ENCODE peak calls at places on chromosomes 16 and 17, in seven cellular contexts. J is H1, O is K562, W is HCT116, V is GM12878, X is SK-N-SH, Z is HepG2. H is an unnamed sample.

GRCh38 chr17:38663125-38663751 is 11.5 kb downstream of the EPOP start:
- DNase-seq in V (no peak), X (peak; percentile 88), O (peak; percentile 74), W (peak; percentile 74), Z (peak; percentile 90), J (peak; percentile 83), H (peak; percentile 93)

GRCh38 chr17:312476-313148 is 40.0 kb downstream of the RPH3AL start:
- DNase-seq in O (no peak), X (no peak), W (no peak), J (no peak), V (no peak), Z (no peak), H (no peak)

GRCh38 chr17:74280093-74280513 is 6.1 kb downstream of the DNAI2 start:
- DNase-seq in V (no peak), W (no peak), X (no peak), J (no peak), O (no peak), Z (no peak), H (no peak)

GRCh38 chr16:74455213-74455612 is 33.9 kb upstream of the CLEC18B start:
- DNase-seq in V (no peak), O (no peak), X (no peak), Z (peak; percentile 27), W (no peak), J (no peak), H (no peak)

GRCh38 chr17:82489117-82489516 is 30.4 kb upstream of the FOXK2 start:
- DNase-seq in V (no peak), W (no peak), X (no peak), O (no peak), Z (no peak), J (no peak), H (no peak)

GRCh38 chr17:72342582-72343527 is 222.0 kb downstream of the SOX9 start:
- DNase-seq in J (no peak), Z (no peak), O (peak; percentile 15), V (no peak), W (no peak), X (no peak), H (no peak)

GRCh38 chr17:80678621-80679020 is 134.0 kb downstream of the RPTOR start:
- DNase-seq in W (no peak), Z (no peak), V (no peak), X (no peak), J (no peak), O (no peak), H (no peak)

GRCh38 chr17:29565643-29566472 is 979 bp downstream of the ABHD15 start:
- DNase-seq in Z (peak; percentile 25), X (peak; percentile 64), V (no peak), W (peak; percentile 22), O (no peak), J (no peak), H (peak; percentile 58)

GRCh38 chr17:59451706-59452105 is 113.7 kb upstream of the DHX40 start:
- DNase-seq in J (no peak), V (no peak), O (no peak), W (no peak), Z (no peak), X (no peak), H (no peak)

GRCh38 chr16:87741700-87742415 is 23.9 kb downstream of the KLHDC4 start:
- DNase-seq in X (no peak), O (no peak), J (no peak), W (no peak), Z (no peak), V (no peak), H (no peak)

GRCh38 chr16:87740441-87740840 is 25.3 kb downstream of the KLHDC4 start:
- DNase-seq in W (no peak), Z (no peak), V (no peak), O (no peak), J (no peak), X (no peak), H (no peak)

GRCh38 chr16:87739801-87740200 is 26.0 kb downstream of the KLHDC4 start:
- DNase-seq in X (no peak), O (no peak), J (no peak), Z (no peak), V (no peak), W (no peak), H (no peak)

GRCh38 chr16:87742781-87743490 is 22.9 kb downstream of the KLHDC4 start:
- DNase-seq in O (no peak), V (no peak), Z (no peak), W (no peak), X (no peak), J (no peak), H (no peak)

DNA sequence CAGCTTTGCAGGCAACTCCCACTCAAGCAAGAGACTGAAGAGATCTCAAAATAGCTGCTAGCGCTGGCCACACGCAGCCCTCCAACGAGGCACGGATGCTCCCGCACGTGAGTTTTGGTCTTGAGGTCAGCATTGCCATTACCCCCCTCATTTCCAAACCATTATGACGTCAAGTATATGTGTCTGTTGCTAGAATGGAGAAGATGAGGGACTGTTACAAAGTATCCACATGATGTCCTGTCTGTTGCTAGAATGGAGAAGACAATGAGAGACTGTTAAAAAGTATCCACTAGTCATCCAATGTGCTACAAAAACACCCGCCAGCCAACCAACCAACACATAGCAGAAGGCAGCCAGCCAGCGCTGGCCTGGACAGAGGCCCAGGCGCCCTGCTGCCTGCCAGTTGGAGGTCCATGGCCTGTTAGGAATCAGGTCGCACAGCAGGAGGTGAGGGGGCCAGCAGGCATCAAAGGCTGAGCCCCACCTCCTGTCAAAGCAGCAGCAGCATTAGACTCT is 24.8 kb downstream of the KLHDC4 start:
- DNase-seq in J (no peak), O (no peak), X (no peak), W (no peak), Z (no peak), V (no peak), H (no peak)
- TF ChIP-seq JUND in J (no peak), O (no peak), X (no peak), W (no peak), Z (no peak), V (no peak), H (no peak)

DNA sequence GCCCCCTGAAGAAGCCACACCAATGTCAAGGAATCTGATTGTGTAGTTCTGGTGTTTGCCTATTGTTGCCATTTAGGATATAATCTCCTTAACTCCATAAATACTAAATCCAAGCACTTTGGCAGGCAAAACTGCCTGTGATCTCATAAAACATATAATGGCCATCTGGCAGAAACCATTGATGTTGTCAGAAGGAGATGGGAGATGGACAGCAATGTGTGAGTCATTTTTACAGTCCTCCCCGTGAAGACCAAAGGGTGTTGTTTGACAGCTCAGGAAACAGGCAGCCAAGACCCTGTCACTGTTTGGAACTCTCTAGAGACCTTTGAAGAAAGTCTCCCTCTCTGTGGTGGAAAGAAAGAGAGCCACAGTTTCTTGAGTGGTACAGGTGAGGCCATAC is 454.1 kb downstream of the HS3ST3B1 start:
- DNase-seq in X (no peak), W (no peak), V (no peak), O (no peak), J (no peak), Z (no peak), H (no peak)
- TF ChIP-seq JUND in X (no peak), W (no peak), V (no peak), O (no peak), J (no peak), Z (no peak), H (no peak)

GRCh38 chr17:79659376-79659775 is 48.5 kb upstream of the RBFOX3 start:
- DNase-seq in Z (no peak), V (no peak), O (no peak), J (no peak), W (no peak), X (no peak), H (no peak)

GRCh38 chr17:79661292-79662041 is 50.6 kb upstream of the RBFOX3 start:
- DNase-seq in W (no peak), Z (no peak), O (no peak), X (no peak), J (no peak), V (no peak), H (no peak)

GRCh38 chr17:79657036-79657435 is 46.2 kb upstream of the RBFOX3 start:
- DNase-seq in O (no peak), X (no peak), V (no peak), Z (no peak), W (no peak), J (no peak), H (no peak)

GRCh38 chr17:79657861-79658810 is 47.3 kb upstream of the RBFOX3 start:
- DNase-seq in O (no peak), X (no peak), V (no peak), Z (no peak), W (no peak), J (no peak), H (no peak)

DNA sequence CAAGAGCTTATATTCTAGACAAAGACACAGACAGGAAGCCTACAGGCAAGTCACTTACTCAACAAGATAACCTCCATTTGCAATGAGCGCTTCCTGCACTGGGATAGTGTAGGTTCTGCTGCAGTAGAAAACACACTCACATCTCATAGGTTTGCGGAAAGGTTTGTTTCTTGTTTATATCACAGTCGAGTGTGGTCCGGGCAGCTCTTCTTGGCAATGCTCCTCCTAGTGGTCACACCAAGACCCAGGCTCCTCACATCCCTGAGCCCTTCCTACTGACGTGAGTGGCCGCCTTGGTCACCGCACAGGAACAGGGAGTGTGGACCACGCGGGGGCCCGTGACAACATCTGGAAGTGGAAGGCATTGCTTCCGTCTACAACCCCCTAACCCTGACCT is 48.0 kb upstream of the RBFOX3 start:
- DNase-seq in J (no peak), V (no peak), X (peak; percentile 77), W (peak; percentile 43), Z (peak; percentile 27), O (peak; percentile 41), H (peak; percentile 50)
- TF ChIP-seq JUND in J (no peak), V (no peak), X (no peak), W (no peak), Z (no peak), O (no peak), H (no peak)

GRCh38 chr16:24070851-24071250 is 185.3 kb upstream of the CACNG3 start:
- DNase-seq in J (peak; percentile 75), V (peak; percentile 9), O (peak; percentile 83), X (peak; percentile 67), W (peak; percentile 43), Z (peak; percentile 29), H (peak; percentile 44)

GRCh38 chr16:24071990-24072389 is 184.1 kb upstream of the CACNG3 start:
- DNase-seq in Z (no peak), V (no peak), J (no peak), W (no peak), X (no peak), O (no peak), H (no peak)

GRCh38 chr16:24074574-24074973 is 181.6 kb upstream of the CACNG3 start:
- DNase-seq in O (no peak), W (no peak), X (no peak), Z (no peak), V (no peak), J (no peak), H (no peak)

GRCh38 chr16:24073321-24073720 is 182.8 kb upstream of the CACNG3 start:
- DNase-seq in O (no peak), Z (no peak), J (no peak), W (no peak), V (no peak), X (no peak), H (no peak)

GRCh38 chr16:24069036-24069590 is 187.0 kb upstream of the CACNG3 start:
- DNase-seq in Z (no peak), J (no peak), V (no peak), O (no peak), W (no peak), X (peak; percentile 56), H (no peak)
- TF ChIP-seq JUND in Z (no peak), J (no peak), V (no peak), O (no peak), W (no peak), X (no peak), H (no peak)